ENCODE peak calls at places on chromosomes 1 and 21, in five cellular contexts. N is heart right ventricle, L is ovary, U is breast epithelium, G is suprapubic skin. I is an unnamed sample.

GRCh38 chr1:190175320-190175719 is 302.3 kb downstream of the BRINP3 start:
- DNase-seq in G (no peak), N (no peak), U (no peak), L (no peak), I (peak)

GRCh38 chr1:117058810-117059209 is 1.3 kb upstream of the TTF2 start:
- DNase-seq in L (no peak), N (no peak), U (no peak), G (no peak), I (no peak)

GRCh38 chr1:20194770-20195463 is 8.6 kb upstream of the PLA2G2C start:
- DNase-seq in G (peak), U (peak), N (peak), L (no peak), I (peak)

GRCh38 chr1:162019006-162019405 is 4.7 kb downstream of the OLFML2B start:
- DNase-seq in G (no peak), L (no peak), N (no peak), U (no peak), I (peak)

GRCh38 chr1:88892146-88892877 is 945 bp upstream of the GTF2B start:
- DNase-seq in N (no peak), L (no peak), G (no peak), U (no peak), I (peak)

GRCh38 chr1:81023187-81023724 is 777.5 kb upstream of the ADGRL2 start:
- DNase-seq in U (no peak), L (no peak), N (no peak), G (no peak), I (no peak)

GRCh38 chr1:13766906-13767564 is 67.0 kb downstream of the PRDM2 start:
- DNase-seq in G (no peak), U (no peak), L (no peak), N (no peak), I (peak)

GRCh38 chr1:201530741-201531521 is 8.0 kb upstream of the NAV1 start:
- DNase-seq in N (peak), U (peak), G (peak), L (peak), I (peak)

GRCh38 chr1:46248122-46248920 is 758 bp downstream of the RAD54L start:
- DNase-seq in G (peak), U (no peak), N (no peak), L (peak), I (no peak)

GRCh38 chr1:230879781-230880180 is 11.5 kb upstream of the C1orf198 start:
- DNase-seq in N (no peak), U (no peak), L (no peak), G (no peak), I (no peak)
- TF ChIP-seq CTCF in N (no peak), U (no peak), L (no peak), G (no peak), I (no peak)

GRCh38 chr1:185798505-185798904 is 64.3 kb downstream of the HMCN1 start:
- DNase-seq in L (no peak), N (no peak), U (no peak), G (no peak), I (no peak)
- H3K4me3 ChIP-seq in L (no peak), N (no peak), U (no peak), G (no peak), I (no peak)

GRCh38 chr21:42652527-42653491 is 612 bp upstream of the PDE9A start:
- DNase-seq in G (no peak), L (peak), U (no peak), N (peak), I (peak)
- TF ChIP-seq CTCF in G (peak), L (peak), U (no peak), N (peak), I (peak)

GRCh38 chr1:205523891-205524793 is 19.7 kb downstream of the CDK18 start:
- DNase-seq in U (peak), L (peak), N (peak), G (peak), I (peak)
- H3K4me3 ChIP-seq in U (no peak), L (no peak), N (no peak), G (no peak), I (no peak)

GRCh38 chr1:114340906-114341698 is 169.9 kb downstream of the TRIM33 start:
- DNase-seq in G (no peak), L (no peak), N (no peak), U (no peak), I (no peak)

GRCh38 chr1:114337417-114337816 is 173.6 kb downstream of the TRIM33 start:
- DNase-seq in G (no peak), N (no peak), U (no peak), L (no peak), I (no peak)

GRCh38 chr1:114341886-114342285 is 169.1 kb downstream of the TRIM33 start:
- DNase-seq in U (no peak), G (no peak), L (no peak), N (no peak), I (peak)

GRCh38 chr1:114338491-114338890 is 172.5 kb downstream of the TRIM33 start:
- DNase-seq in N (no peak), U (no peak), G (no peak), L (no peak), I (no peak)

DNA sequence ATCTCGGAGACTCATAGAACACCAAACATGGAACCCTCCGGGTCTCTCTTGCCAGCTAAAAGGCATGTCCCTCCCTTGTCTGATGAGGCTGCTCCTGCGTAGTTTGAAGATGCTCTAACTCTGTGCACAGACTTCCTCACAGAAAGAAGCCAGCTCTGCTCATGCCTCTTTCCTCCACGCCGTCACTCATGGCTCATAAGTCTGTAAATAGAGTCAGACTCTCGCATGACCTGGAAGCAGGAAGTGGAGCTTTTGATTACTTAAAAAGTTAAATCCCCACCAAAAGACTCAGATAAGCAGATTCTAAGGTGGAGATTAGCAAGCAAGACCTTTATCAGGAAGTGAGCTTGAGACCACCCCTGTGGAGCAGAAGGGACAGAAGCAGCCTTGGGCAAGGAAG is 171.6 kb downstream of the TRIM33 start:
- DNase-seq in U (no peak), L (no peak), G (no peak), N (no peak), I (no peak)
- TF ChIP-seq CTCF in U (no peak), L (no peak), G (no peak), N (no peak), I (no peak)

GRCh38 chr1:184639205-184639604 is 115.5 kb downstream of the EDEM3 start:
- DNase-seq in L (no peak), N (no peak), U (no peak), G (no peak), I (no peak)
- H3K4me3 ChIP-seq in L (no peak), N (no peak), U (no peak), G (no peak), I (no peak)

GRCh38 chr1:156684227-156684782 is 7.1 kb upstream of the NES start:
- DNase-seq in G (no peak), U (no peak), N (no peak), L (no peak), I (peak)
- TF ChIP-seq CTCF in G (no peak), U (no peak), N (no peak), L (no peak), I (peak)

GRCh38 chr1:206714331-206715058 is 29.8 kb downstream of the MAPKAPK2 start:
- DNase-seq in N (no peak), G (no peak), L (no peak), U (no peak), I (peak)
- H3K4me3 ChIP-seq in N (no peak), G (no peak), L (no peak), U (no peak), I (no peak)

I was measured in choroid plexus epithelial cell.